ENCODE peak calls at places on chromosome 20, in nine cellular contexts. One of them, this sample, is unnamed.

GRCh38 chr20:6744805-6745204 is 22.7 kb upstream of the BMP2 start:
- DNase-seq in breast epithelium: no peak
- DNase-seq in NB4: no peak
- DNase-seq in right lobe of liver: no peak
- DNase-seq in stomach: no peak
- DNase-seq in suprapubic skin: no peak
- DNase-seq in A549: no peak
- DNase-seq in heart left ventricle: no peak
- DNase-seq in lower leg skin: no peak
- DNase-seq in this sample: no peak

GRCh38 chr20:50635676-50636600 is 55.4 kb downstream of the RIPOR3 start:
- DNase-seq in stomach: peak; percentile 81
- DNase-seq in A549: peak; percentile 85
- DNase-seq in right lobe of liver: peak; percentile 70
- DNase-seq in NB4: peak; percentile 84
- DNase-seq in breast epithelium: peak; percentile 62
- DNase-seq in heart left ventricle: peak; percentile 86
- DNase-seq in lower leg skin: no peak
- DNase-seq in suprapubic skin: peak; percentile 76
- DNase-seq in this sample: peak; percentile 69

GRCh38 chr20:17316316-17317038 is 89.6 kb downstream of the PCSK2 start:
- DNase-seq in breast epithelium: no peak
- DNase-seq in A549: no peak
- DNase-seq in heart left ventricle: no peak
- DNase-seq in suprapubic skin: no peak
- DNase-seq in lower leg skin: no peak
- DNase-seq in right lobe of liver: no peak
- DNase-seq in NB4: no peak
- DNase-seq in stomach: no peak
- DNase-seq in this sample: no peak

GRCh38 chr20:17620371-17621228 is 50.7 kb downstream of the DSTN start:
- DNase-seq in right lobe of liver: no peak
- DNase-seq in stomach: peak; percentile 21
- DNase-seq in suprapubic skin: no peak
- DNase-seq in lower leg skin: peak; percentile 83
- DNase-seq in NB4: no peak
- DNase-seq in breast epithelium: peak; percentile 45
- DNase-seq in heart left ventricle: no peak
- DNase-seq in A549: no peak
- DNase-seq in this sample: peak; percentile 23

GRCh38 chr20:49320460-49320859 is 42.6 kb upstream of the ZNFX1 start:
- DNase-seq in A549: peak; percentile 59
- DNase-seq in breast epithelium: no peak
- DNase-seq in lower leg skin: no peak
- DNase-seq in stomach: no peak
- DNase-seq in right lobe of liver: no peak
- DNase-seq in heart left ventricle: no peak
- DNase-seq in suprapubic skin: no peak
- DNase-seq in NB4: peak; percentile 28
- DNase-seq in this sample: no peak

GRCh38 chr20:50083034-50083433 is 29.9 kb downstream of the UBE2V1 start:
- DNase-seq in suprapubic skin: peak; percentile 42
- DNase-seq in lower leg skin: peak; percentile 45
- DNase-seq in NB4: no peak
- DNase-seq in stomach: no peak
- DNase-seq in right lobe of liver: no peak
- DNase-seq in breast epithelium: peak; percentile 10
- DNase-seq in A549: no peak
- DNase-seq in heart left ventricle: peak; percentile 47
- DNase-seq in this sample: no peak

GRCh38 chr20:44780226-44780625 is 30.1 kb downstream of the RIMS4 start:
- DNase-seq in breast epithelium: no peak
- DNase-seq in NB4: peak; percentile 64
- DNase-seq in lower leg skin: no peak
- DNase-seq in heart left ventricle: no peak
- DNase-seq in A549: peak; percentile 28
- DNase-seq in stomach: no peak
- DNase-seq in suprapubic skin: no peak
- DNase-seq in right lobe of liver: no peak
- DNase-seq in this sample: peak; percentile 17

GRCh38 chr20:44217342-44218092 is 6.9 kb upstream of the OSER1 start:
- DNase-seq in breast epithelium: peak; percentile 58
- DNase-seq in stomach: peak; percentile 81
- DNase-seq in NB4: peak; percentile 76
- DNase-seq in right lobe of liver: peak; percentile 74
- DNase-seq in A549: peak; percentile 69
- DNase-seq in lower leg skin: no peak
- DNase-seq in heart left ventricle: peak; percentile 64
- DNase-seq in suprapubic skin: peak; percentile 68
- DNase-seq in this sample: peak; percentile 82

GRCh38 chr20:18224968-18225568 is 63.3 kb upstream of the ZNF133 start:
- DNase-seq in stomach: peak; percentile 48
- DNase-seq in breast epithelium: no peak
- DNase-seq in A549: peak; percentile 53
- DNase-seq in lower leg skin: no peak
- DNase-seq in NB4: no peak
- DNase-seq in suprapubic skin: no peak
- DNase-seq in right lobe of liver: no peak
- DNase-seq in heart left ventricle: no peak
- DNase-seq in this sample: peak; percentile 50

GRCh38 chr20:3894796-3895195 is 5.6 kb downstream of the PANK2 start:
- DNase-seq in suprapubic skin: no peak
- DNase-seq in heart left ventricle: no peak
- DNase-seq in right lobe of liver: no peak
- DNase-seq in NB4: no peak
- DNase-seq in A549: no peak
- DNase-seq in stomach: no peak
- DNase-seq in lower leg skin: no peak
- DNase-seq in breast epithelium: no peak
- DNase-seq in this sample: no peak

GRCh38 chr20:40966103-40966502 is 62.5 kb upstream of the TOP1 start:
- DNase-seq in A549: no peak
- DNase-seq in stomach: peak; percentile 2
- DNase-seq in breast epithelium: no peak
- DNase-seq in lower leg skin: peak; percentile 77
- DNase-seq in right lobe of liver: no peak
- DNase-seq in NB4: peak; percentile 54
- DNase-seq in heart left ventricle: no peak
- DNase-seq in suprapubic skin: no peak
- DNase-seq in this sample: no peak

GRCh38 chr20:47272893-47273590 is 83.5 kb downstream of the ZMYND8 start:
- DNase-seq in NB4: peak; percentile 70
- DNase-seq in right lobe of liver: no peak
- DNase-seq in lower leg skin: peak; percentile 60
- DNase-seq in breast epithelium: no peak
- DNase-seq in A549: peak; percentile 67
- DNase-seq in heart left ventricle: no peak
- DNase-seq in stomach: peak; percentile 38
- DNase-seq in suprapubic skin: peak; percentile 32
- DNase-seq in this sample: peak; percentile 56

GRCh38 chr20:41081276-41081814 is 52.7 kb downstream of the TOP1 start:
- DNase-seq in NB4: no peak
- DNase-seq in heart left ventricle: no peak
- DNase-seq in lower leg skin: no peak
- DNase-seq in stomach: no peak
- DNase-seq in breast epithelium: no peak
- DNase-seq in A549: no peak
- DNase-seq in suprapubic skin: no peak
- DNase-seq in right lobe of liver: no peak
- DNase-seq in this sample: no peak

GRCh38 chr20:36645353-36645752 is 643 bp downstream of the SLA2 start:
- DNase-seq in stomach: no peak
- DNase-seq in heart left ventricle: no peak
- DNase-seq in breast epithelium: no peak
- DNase-seq in lower leg skin: no peak
- DNase-seq in right lobe of liver: no peak
- DNase-seq in NB4: no peak
- DNase-seq in suprapubic skin: no peak
- DNase-seq in A549: no peak
- DNase-seq in this sample: no peak
- H3K4me3 ChIP-seq in stomach: peak overlapping the region; percentile 28
- H3K4me3 ChIP-seq in heart left ventricle: no peak overlapping the region
- H3K4me3 ChIP-seq in breast epithelium: no peak overlapping the region
- H3K4me3 ChIP-seq in lower leg skin: no peak overlapping the region
- H3K4me3 ChIP-seq in right lobe of liver: no peak overlapping the region
- H3K4me3 ChIP-seq in NB4: peak overlapping the region; percentile 14
- H3K4me3 ChIP-seq in suprapubic skin: peak overlapping the region; percentile 5
- H3K4me3 ChIP-seq in A549: no peak overlapping the region
- H3K4me3 ChIP-seq in this sample: no peak overlapping the region

GRCh38 chr20:868279-868678 is 34.8 kb downstream of the FAM110A start:
- DNase-seq in NB4: no peak
- DNase-seq in suprapubic skin: no peak
- DNase-seq in lower leg skin: no peak
- DNase-seq in breast epithelium: no peak
- DNase-seq in heart left ventricle: no peak
- DNase-seq in A549: no peak
- DNase-seq in right lobe of liver: no peak
- DNase-seq in stomach: no peak
- DNase-seq in this sample: no peak

GRCh38 chr20:860891-861290 is 27.4 kb downstream of the FAM110A start:
- DNase-seq in right lobe of liver: no peak
- DNase-seq in A549: no peak
- DNase-seq in breast epithelium: no peak
- DNase-seq in NB4: no peak
- DNase-seq in stomach: no peak
- DNase-seq in lower leg skin: no peak
- DNase-seq in suprapubic skin: no peak
- DNase-seq in heart left ventricle: no peak
- DNase-seq in this sample: no peak

GRCh38 chr20:869606-870005 is 36.1 kb downstream of the FAM110A start:
- DNase-seq in lower leg skin: no peak
- DNase-seq in heart left ventricle: no peak
- DNase-seq in A549: no peak
- DNase-seq in NB4: no peak
- DNase-seq in breast epithelium: no peak
- DNase-seq in stomach: no peak
- DNase-seq in suprapubic skin: no peak
- DNase-seq in right lobe of liver: no peak
- DNase-seq in this sample: no peak

GRCh38 chr20:870758-871157 is 37.2 kb downstream of the FAM110A start:
- DNase-seq in NB4: no peak
- DNase-seq in A549: no peak
- DNase-seq in heart left ventricle: no peak
- DNase-seq in breast epithelium: no peak
- DNase-seq in right lobe of liver: no peak
- DNase-seq in stomach: no peak
- DNase-seq in suprapubic skin: no peak
- DNase-seq in lower leg skin: no peak
- DNase-seq in this sample: no peak

DNA sequence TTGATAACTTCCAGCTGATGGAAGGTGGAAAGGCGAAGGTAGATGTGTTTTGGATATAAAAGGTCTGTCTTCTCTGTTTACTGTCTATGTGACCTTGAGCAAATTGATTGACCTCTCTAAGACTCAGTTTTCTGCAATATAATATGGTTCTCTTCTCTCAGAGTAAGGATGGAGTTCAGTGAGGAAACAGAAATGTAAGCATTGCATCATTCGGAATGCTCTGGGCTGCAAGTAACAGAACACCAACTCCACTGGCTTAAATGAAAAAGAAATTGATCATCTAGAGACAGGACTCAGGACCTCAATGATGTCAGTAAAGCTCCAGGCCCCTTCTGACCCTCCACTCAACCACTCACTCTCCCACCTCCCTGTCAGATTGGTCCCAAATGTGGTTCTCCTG is 31.9 kb downstream of the FAM110A start:
- DNase-seq in lower leg skin: no peak
- DNase-seq in breast epithelium: no peak
- DNase-seq in A549: no peak
- DNase-seq in heart left ventricle: no peak
- DNase-seq in stomach: no peak
- DNase-seq in NB4: no peak
- DNase-seq in right lobe of liver: no peak
- DNase-seq in suprapubic skin: no peak
- DNase-seq in this sample: no peak
- TF ChIP-seq POLR2A in lower leg skin: no peak
- TF ChIP-seq POLR2A in breast epithelium: no peak
- TF ChIP-seq POLR2A in A549: no peak
- TF ChIP-seq POLR2A in heart left ventricle: no peak
- TF ChIP-seq POLR2A in stomach: no peak
- TF ChIP-seq POLR2A in NB4: no peak
- TF ChIP-seq POLR2A in right lobe of liver: no peak
- TF ChIP-seq POLR2A in suprapubic skin: no peak
- TF ChIP-seq POLR2A in this sample: no peak

GRCh38 chr20:9808166-9808565 is 30.7 kb downstream of the PAK5 start:
- DNase-seq in NB4: no peak
- DNase-seq in A549: no peak
- DNase-seq in heart left ventricle: no peak
- DNase-seq in suprapubic skin: no peak
- DNase-seq in right lobe of liver: no peak
- DNase-seq in breast epithelium: no peak
- DNase-seq in lower leg skin: no peak
- DNase-seq in stomach: no peak
- DNase-seq in this sample: no peak

GRCh38 chr20:9807176-9807575 is 31.7 kb downstream of the PAK5 start:
- DNase-seq in NB4: no peak
- DNase-seq in right lobe of liver: no peak
- DNase-seq in A549: no peak
- DNase-seq in lower leg skin: no peak
- DNase-seq in suprapubic skin: no peak
- DNase-seq in heart left ventricle: no peak
- DNase-seq in stomach: no peak
- DNase-seq in breast epithelium: no peak
- DNase-seq in this sample: no peak
- H3K4me3 ChIP-seq in NB4: no peak overlapping the region
- H3K4me3 ChIP-seq in right lobe of liver: no peak overlapping the region
- H3K4me3 ChIP-seq in A549: no peak overlapping the region
- H3K4me3 ChIP-seq in lower leg skin: no peak overlapping the region
- H3K4me3 ChIP-seq in suprapubic skin: no peak overlapping the region
- H3K4me3 ChIP-seq in heart left ventricle: no peak overlapping the region
- H3K4me3 ChIP-seq in stomach: no peak overlapping the region
- H3K4me3 ChIP-seq in breast epithelium: no peak overlapping the region
- H3K4me3 ChIP-seq in this sample: no peak overlapping the region

DNA sequence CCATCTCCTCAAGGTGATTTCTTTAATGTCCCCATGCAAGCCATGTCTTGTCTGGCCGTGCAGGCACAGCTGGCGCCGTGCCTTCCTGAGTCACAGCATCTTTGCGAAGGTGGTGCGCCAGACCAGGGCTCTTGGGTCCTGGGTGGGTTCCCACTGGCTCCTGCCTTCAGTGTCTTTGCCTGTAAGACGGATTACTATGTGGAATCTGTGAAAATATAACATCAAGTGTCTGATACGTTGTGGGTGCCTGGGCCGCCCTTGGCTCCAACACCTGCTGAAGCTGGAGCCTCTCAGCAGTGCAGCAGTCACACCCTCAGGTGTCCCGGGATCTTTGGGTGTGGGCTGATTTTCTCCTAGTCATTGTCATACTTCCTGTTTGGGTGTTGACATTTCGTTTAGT is 3.2 kb downstream of the OSBPL2 start:
- DNase-seq in suprapubic skin: no peak
- DNase-seq in A549: no peak
- DNase-seq in lower leg skin: no peak
- DNase-seq in NB4: no peak
- DNase-seq in breast epithelium: no peak
- DNase-seq in right lobe of liver: no peak
- DNase-seq in heart left ventricle: peak; percentile 40
- DNase-seq in stomach: peak; percentile 60
- DNase-seq in this sample: peak; percentile 53
- TF ChIP-seq POLR2A in suprapubic skin: no peak
- TF ChIP-seq POLR2A in A549: no peak
- TF ChIP-seq POLR2A in lower leg skin: no peak
- TF ChIP-seq POLR2A in NB4: no peak
- TF ChIP-seq POLR2A in breast epithelium: no peak
- TF ChIP-seq POLR2A in right lobe of liver: no peak
- TF ChIP-seq POLR2A in heart left ventricle: no peak
- TF ChIP-seq POLR2A in stomach: no peak
- TF ChIP-seq POLR2A in this sample: no peak